ENCODE peak calls at places on chromosomes 11 and 22, in four cellular contexts. R, D, W and X are unnamed samples.

GRCh38 chr11:6654281-6655019 is 1.2 kb downstream of the DCHS1 start:
- DNase-seq in W (no peak), R (no peak), D (no peak), X (no peak)

GRCh38 chr11:21411114-21411513 is 741.7 kb downstream of the NELL1 start:
- DNase-seq in D (peak; percentile 51), W (no peak), R (no peak), X (no peak)

GRCh38 chr11:61488651-61489291 is 19.8 kb upstream of the LRRC10B start:
- DNase-seq in D (no peak), R (peak; percentile 23), W (peak; percentile 68), X (no peak)

GRCh38 chr11:134363161-134363560 is 31.4 kb downstream of the GLB1L2 start:
- DNase-seq in W (no peak), R (no peak), D (no peak), X (no peak)

GRCh38 chr22:48238018-48238915 is 1475.8 kb downstream of the TBC1D22A start:
- DNase-seq in W (no peak), D (no peak), R (no peak), X (no peak)

GRCh38 chr11:6229911-6230310 is 4.5 kb downstream of the FHIP1B start:
- DNase-seq in R (no peak), D (no peak), W (no peak), X (no peak)

GRCh38 chr22:26673485-26673884 is 16.1 kb downstream of the MIAT start:
- DNase-seq in D (peak; percentile 97), W (no peak), R (peak; percentile 58), X (no peak)

GRCh38 chr11:44624761-44625221 is 59.3 kb downstream of the CD82 start:
- DNase-seq in R (no peak), W (no peak), D (no peak), X (no peak)

GRCh38 chr11:22203281-22203680 is 10.4 kb downstream of the ANO5 start:
- DNase-seq in D (no peak), W (no peak), R (no peak), X (no peak)

GRCh38 chr11:134661660-134662059 is 249.6 kb upstream of the B3GAT1 start:
- DNase-seq in W (no peak), D (no peak), R (no peak), X (no peak)

GRCh38 chr11:61955031-61955415 is 4.9 kb downstream of the BEST1 start:
- DNase-seq in W (peak; percentile 79), D (peak; percentile 68), R (peak; percentile 53), X (peak; percentile 72)

DNA sequence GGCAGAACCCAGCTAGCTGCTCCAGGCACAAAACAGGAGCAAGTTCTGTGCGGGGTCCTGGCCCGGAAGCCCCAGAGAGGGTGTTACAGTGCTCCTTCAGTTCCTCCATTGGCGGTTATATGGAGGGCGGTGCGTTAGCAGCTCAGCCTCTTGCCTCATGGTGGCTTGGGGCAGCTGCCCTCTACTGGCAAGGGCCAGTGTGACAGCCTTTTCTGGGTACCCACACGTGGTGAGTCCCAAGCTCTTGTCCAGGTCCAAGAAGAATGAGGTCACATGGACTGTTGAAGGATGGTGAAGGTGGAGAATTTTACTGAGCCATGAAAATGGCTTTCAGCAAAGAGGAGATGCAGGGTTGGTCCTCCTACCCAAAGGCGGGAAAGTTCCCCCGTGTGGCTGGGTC is 100.5 kb downstream of the WT1 start:
- DNase-seq in W (peak; percentile 73), R (no peak), D (no peak), X (no peak)
- TF ChIP-seq CTCF in W (peak; percentile 69), R (no peak), D (peak; percentile 21), X (peak; percentile 22)

GRCh38 chr11:46295996-46296519 is 18.6 kb downstream of the CREB3L1 start:
- DNase-seq in D (no peak), R (no peak), W (no peak), X (no peak)
- H3K4me3 ChIP-seq in D (peak overlapping the region; percentile 27), R (peak overlapping the region; percentile 34), W (peak overlapping the region; percentile 78), X (peak overlapping the region; percentile 42)

GRCh38 chr11:36258730-36259360 is 30.4 kb downstream of the COMMD9 start:
- DNase-seq in D (peak; percentile 59), R (peak; percentile 67), W (peak; percentile 89), X (peak; percentile 39)
- TF ChIP-seq CTCF in D (peak; percentile 81), R (peak; percentile 80), W (peak; percentile 84), X (peak; percentile 85)

GRCh38 chr11:120335928-120336640 is at the start of gene ARHGEF12:
- DNase-seq in R (peak; percentile 99), W (peak; percentile 99), D (peak; percentile 81), X (peak; percentile 93)
- H3K4me3 ChIP-seq in R (peak within 1 kb of the TSS; percentile 99), W (peak within 1 kb of the TSS; percentile 91), D (peak within 1 kb of the TSS; percentile 85), X (peak within 1 kb of the TSS; percentile 93)

GRCh38 chr11:116840224-116840745 is 2.9 kb upstream of the APOA1 start:
- DNase-seq in R (no peak), D (peak; percentile 18), W (peak; percentile 58), X (no peak)
- TF ChIP-seq CTCF in R (peak; percentile 28), D (peak; percentile 13), W (peak; percentile 56), X (peak; percentile 32)

GRCh38 chr11:65611028-65611757 is 2.8 kb downstream of the MAP3K11 start:
- DNase-seq in R (no peak), D (no peak), W (peak; percentile 56), X (no peak)
- H3K4me3 ChIP-seq in R (peak overlapping the region; percentile 23), D (no peak overlapping the region), W (peak overlapping the region; percentile 59), X (no peak overlapping the region)

DNA sequence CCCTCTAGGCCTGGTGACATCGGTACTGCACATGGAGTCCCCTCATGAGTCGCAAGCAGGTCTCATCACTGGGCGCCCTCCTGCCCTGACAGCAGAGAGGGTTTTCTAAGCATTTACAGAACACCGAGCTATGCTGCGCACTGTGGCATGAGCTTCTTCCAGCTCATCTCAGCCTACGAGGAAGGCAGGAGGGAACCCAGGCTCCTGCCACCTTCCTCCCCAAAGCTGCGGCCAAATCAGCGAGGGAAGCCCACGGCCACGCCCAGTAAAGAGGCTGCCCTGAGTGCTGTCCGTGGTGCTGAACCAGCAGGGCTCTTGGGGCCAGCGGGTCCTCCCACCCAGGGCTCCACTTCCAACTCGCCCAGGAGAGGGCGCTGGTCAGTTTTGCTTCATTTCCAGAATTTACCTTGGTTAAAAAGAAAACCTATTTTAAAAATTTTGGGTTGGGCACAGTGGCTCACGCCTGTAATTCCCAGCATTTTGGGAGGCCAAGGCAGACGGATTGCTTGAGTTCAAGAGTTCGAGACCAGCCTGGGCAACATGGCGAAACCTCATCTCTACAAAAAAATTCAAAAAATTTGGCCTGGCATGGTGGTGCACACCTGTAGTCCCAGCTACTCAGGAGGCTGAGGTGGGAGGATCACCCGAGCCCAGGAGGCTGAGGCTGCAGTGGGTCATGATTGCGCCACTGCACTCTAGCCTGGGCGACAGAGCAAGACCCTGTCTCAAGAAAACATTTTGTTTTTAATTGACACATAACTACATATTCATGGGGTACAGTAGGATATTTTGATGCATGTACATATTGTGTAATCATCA is 34.2 kb downstream of the PHF21B start:
- DNase-seq in D (peak; percentile 60), W (peak; percentile 97), R (peak; percentile 72), X (peak; percentile 23)
- TF ChIP-seq CTCF in D (peak; percentile 81), W (peak; percentile 81), R (peak; percentile 59), X (peak; percentile 88)